ENCODE peak calls at places on chromosome 7, in ten cellular contexts. D is astrocyte of the spinal cord; E is CD8-positive, alpha-beta T cell; A is suprapubic skin; C is stimulated activated CD4-positive, alpha-beta T cell treated with anti-CD3 and anti-CD28 coated beads, Interleukin-1b, Interleukin-23, amount 100 ng/mL, for 1 hour; Y is heart right ventricle; U is activated gamma-delta T cell; W is iris pigment epithelial cell; S is NCI-H510A treated with DMSO at 0.1 percent for 48 hours; R is NCI-H1436. T is an unnamed sample.

GRCh38 chr7:505171-505570 is 14.5 kb downstream of the PDGFA start:
- DNase-seq in D (no peak), E (no peak), A (no peak), C (no peak), Y (peak; percentile 6), U (no peak), W (no peak), S (no peak), R (no peak), T (no peak)

GRCh38 chr7:124908258-124908657 is 21.4 kb downstream of the POT1 start:
- DNase-seq in D (peak; percentile 30), E (no peak), A (no peak), C (no peak), Y (no peak), U (no peak), W (peak; percentile 55), S (no peak), R (no peak), T (no peak)

GRCh38 chr7:150465414-150465813 is 15.0 kb downstream of the GIMAP8 start:
- DNase-seq in D (no peak), E (no peak), A (no peak), C (no peak), Y (no peak), U (no peak), W (no peak), S (peak; percentile 2), R (no peak), T (no peak)

GRCh38 chr7:101846800-101847538 is 29.5 kb downstream of the CUX1 start:
- DNase-seq in D (no peak), E (no peak), A (no peak), C (no peak), Y (no peak), U (no peak), W (no peak), S (no peak), R (no peak), T (no peak)

GRCh38 chr7:142420554-142421362 is 162.9 kb upstream of the PRSS58 start:
- DNase-seq in D (peak; percentile 50), E (no peak), A (no peak), C (no peak), Y (no peak), U (no peak), W (peak; percentile 37), S (no peak), R (no peak), T (no peak)

GRCh38 chr7:137135654-137136350 is 207.7 kb downstream of the PTN start:
- DNase-seq in D (peak; percentile 25), E (no peak), A (no peak), C (no peak), Y (no peak), U (no peak), W (peak; percentile 77), S (no peak), R (no peak), T (no peak)

GRCh38 chr7:121079425-121080169 is 91.1 kb downstream of the CPED1 start:
- DNase-seq in D (peak; percentile 46), E (no peak), A (no peak), C (no peak), Y (no peak), U (no peak), W (peak; percentile 75), S (no peak), R (no peak), T (peak; percentile 68)

GRCh38 chr7:107874605-107875446 is 16.2 kb upstream of the DLD start:
- DNase-seq in D (peak; percentile 64), E (peak; percentile 36), A (no peak), C (no peak), Y (no peak), U (no peak), W (peak; percentile 76), S (peak; percentile 28), R (peak; percentile 43), T (no peak)

GRCh38 chr7:45582136-45582742 is 8.1 kb downstream of the ADCY1 start:
- DNase-seq in D (no peak), E (no peak), A (peak; percentile 47), C (no peak), Y (no peak), U (no peak), W (no peak), S (no peak), R (no peak), T (no peak)

GRCh38 chr7:122528879-122529481 is 169.9 kb downstream of the RNF133 start:
- DNase-seq in D (peak; percentile 60), E (no peak), A (no peak), C (no peak), Y (no peak), U (no peak), W (peak; percentile 49), S (peak; percentile 12), R (peak; percentile 49), T (no peak)

GRCh38 chr7:139041378-139042053 is 5.7 kb upstream of the ZC3HAV1L start:
- DNase-seq in D (no peak), E (no peak), A (no peak), C (no peak), Y (no peak), U (no peak), W (no peak), S (peak; percentile 11), R (no peak), T (no peak)

GRCh38 chr7:30789334-30789711 is 18.1 kb downstream of the MINDY4 start:
- DNase-seq in D (peak; percentile 74), E (no peak), A (no peak), C (no peak), Y (no peak), U (no peak), W (peak; percentile 76), S (no peak), R (no peak), T (no peak)

GRCh38 chr7:40572810-40573470 is 438.1 kb downstream of the SUGCT start:
- DNase-seq in D (peak; percentile 88), E (no peak), A (no peak), C (no peak), Y (no peak), U (no peak), W (peak; percentile 90), S (no peak), R (no peak), T (no peak)

GRCh38 chr7:102304668-102305067 is 18.0 kb downstream of the SH2B2 start:
- DNase-seq in D (no peak), E (no peak), A (no peak), C (no peak), Y (no peak), U (no peak), W (no peak), S (no peak), R (no peak), T (no peak)

GRCh38 chr7:6026917-6027316 is 4.3 kb upstream of the ANKRD61 start:
- DNase-seq in D (no peak), E (no peak), A (no peak), C (no peak), Y (no peak), U (no peak), W (no peak), S (no peak), R (no peak), T (no peak)

GRCh38 chr7:40805361-40805760 is 670.6 kb downstream of the SUGCT start:
- DNase-seq in D (no peak), E (no peak), A (no peak), C (no peak), Y (no peak), U (no peak), W (no peak), S (no peak), R (no peak), T (no peak)

GRCh38 chr7:5646846-5647245 is 134.6 kb downstream of the RNF216 start:
- DNase-seq in D (peak; percentile 67), E (no peak), A (no peak), C (no peak), Y (no peak), U (no peak), W (peak; percentile 83), S (no peak), R (no peak), T (no peak)

T was measured in left lobe of liver.